ENCODE peak calls at places on chromosome 14, in ten cellular contexts. L, U, M, X, W, Q, C, B, D and O are unnamed samples.

GRCh38 chr14:54120260-54120659 is 163.6 kb upstream of the BMP4 start:
- DNase-seq in U (no peak), B (no peak), L (no peak), X (no peak), D (no peak), W (no peak), Q (no peak), M (no peak), C (no peak), O (no peak)

GRCh38 chr14:57865450-57866198 is at the start of gene SLC35F4:
- DNase-seq in C (no peak), U (no peak), Q (peak; percentile 88), D (no peak), M (no peak), W (peak; percentile 64), X (peak; percentile 82), B (no peak), L (no peak), O (no peak)

GRCh38 chr14:74670726-74671125 is 42.2 kb downstream of the AREL1 start:
- DNase-seq in B (no peak), W (no peak), X (no peak), L (no peak), Q (no peak), M (no peak), C (no peak), U (no peak), D (no peak), O (no peak)

GRCh38 chr14:34041220-34041619 is 90.3 kb upstream of the EGLN3 start:
- DNase-seq in B (no peak), X (no peak), D (no peak), C (no peak), Q (no peak), W (no peak), L (no peak), M (no peak), U (no peak), O (no peak)

GRCh38 chr14:54935958-54936357 is 33.3 kb upstream of the GCH1 start:
- DNase-seq in M (no peak), Q (no peak), X (no peak), U (no peak), D (no peak), B (no peak), C (no peak), L (no peak), W (no peak), O (no peak)

GRCh38 chr14:102363182-102363952 is 626 bp downstream of the TECPR2 start:
- DNase-seq in D (peak; percentile 32), B (peak; percentile 40), M (no peak), X (peak; percentile 2), Q (no peak), W (no peak), U (no peak), C (no peak), L (peak; percentile 39), O (no peak)

GRCh38 chr14:78967111-78967809 is 797.1 kb downstream of the NRXN3 start:
- DNase-seq in L (no peak), X (no peak), U (no peak), C (no peak), B (no peak), D (no peak), Q (no peak), M (no peak), W (no peak), O (no peak)

GRCh38 chr14:38016497-38016896 is 191.2 kb upstream of the SSTR1 start:
- DNase-seq in C (no peak), L (no peak), U (no peak), B (no peak), D (no peak), Q (no peak), X (no peak), W (no peak), M (peak; percentile 85), O (no peak)

DNA sequence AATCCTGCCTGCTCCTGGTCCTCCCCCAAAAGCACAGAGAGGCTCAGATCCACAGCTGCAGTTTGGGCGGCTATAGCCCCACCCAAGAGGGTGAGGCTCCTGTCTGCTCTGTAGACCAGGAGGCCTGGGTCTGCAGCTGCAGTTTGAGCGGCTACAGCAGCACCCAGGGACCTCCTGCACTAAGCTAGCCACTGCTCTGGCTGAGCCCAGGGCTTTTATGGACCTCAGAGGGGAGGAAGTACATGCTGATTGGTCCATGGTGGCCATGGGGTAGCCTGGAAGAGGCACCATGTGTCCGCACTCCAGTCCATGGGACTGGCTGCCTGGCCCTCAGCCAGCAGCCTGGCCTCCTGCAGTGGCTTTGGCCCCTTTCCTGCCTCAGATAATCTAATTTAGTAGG is 49.6 kb upstream of the GSC start:
- DNase-seq in D (no peak), X (no peak), U (no peak), B (no peak), L (no peak), Q (no peak), C (no peak), M (no peak), W (no peak), O (no peak)
- H3K9me3 ChIP-seq in D (no peaks in the 10 kb centered on the region), X (peaks cover 3% of the 10 kb centered on the region), U (no peaks in the 10 kb centered on the region), B (no peaks in the 10 kb centered on the region), L (no peaks in the 10 kb centered on the region), Q (no peaks in the 10 kb centered on the region), C (no peaks in the 10 kb centered on the region), M (no peaks in the 10 kb centered on the region), W (no peaks in the 10 kb centered on the region), O (no peaks in the 10 kb centered on the region)

GRCh38 chr14:100633406-100633805 is 46.2 kb upstream of the BEGAIN start:
- DNase-seq in U (no peak), X (no peak), D (no peak), W (no peak), C (no peak), M (no peak), Q (no peak), B (no peak), L (no peak), O (no peak)

GRCh38 chr14:100639280-100639679 is 52.1 kb upstream of the BEGAIN start:
- DNase-seq in D (no peak), W (no peak), C (no peak), U (no peak), Q (no peak), L (no peak), X (no peak), M (no peak), B (no peak), O (no peak)

GRCh38 chr14:100634026-100634425 is 46.8 kb upstream of the BEGAIN start:
- DNase-seq in Q (no peak), U (no peak), M (no peak), X (no peak), L (no peak), D (no peak), B (no peak), C (no peak), W (no peak), O (no peak)

GRCh38 chr14:100638211-100638855 is 51.1 kb upstream of the BEGAIN start:
- DNase-seq in D (no peak), B (no peak), X (no peak), Q (no peak), U (no peak), W (no peak), L (no peak), M (no peak), C (no peak), O (no peak)

GRCh38 chr14:100636559-100636958 is 49.3 kb upstream of the BEGAIN start:
- DNase-seq in C (no peak), D (no peak), U (no peak), W (no peak), M (no peak), B (no peak), X (no peak), Q (no peak), L (no peak), O (no peak)
- H3K4me3 ChIP-seq in C (no peak overlapping the region), D (no peak overlapping the region), U (no peak overlapping the region), W (no peak overlapping the region), M (no peak overlapping the region), B (no peak overlapping the region), X (peak overlapping the region; percentile 25), Q (no peak overlapping the region), L (no peak overlapping the region), O (no peak overlapping the region)

GRCh38 chr14:82387699-82388098 is 854.0 kb upstream of the SEL1L start:
- DNase-seq in X (no peak), W (no peak), B (no peak), L (no peak), U (no peak), Q (no peak), D (peak; percentile 13), M (no peak), C (no peak), O (no peak)

GRCh38 chr14:82388488-82388887 is 854.8 kb upstream of the SEL1L start:
- DNase-seq in D (no peak), L (no peak), Q (no peak), X (no peak), B (no peak), U (no peak), C (no peak), M (no peak), W (no peak), O (no peak)

GRCh38 chr14:82390586-82390985 is 856.9 kb upstream of the SEL1L start:
- DNase-seq in X (no peak), D (no peak), W (no peak), C (no peak), U (no peak), B (no peak), L (no peak), Q (no peak), M (no peak), O (no peak)

DNA sequence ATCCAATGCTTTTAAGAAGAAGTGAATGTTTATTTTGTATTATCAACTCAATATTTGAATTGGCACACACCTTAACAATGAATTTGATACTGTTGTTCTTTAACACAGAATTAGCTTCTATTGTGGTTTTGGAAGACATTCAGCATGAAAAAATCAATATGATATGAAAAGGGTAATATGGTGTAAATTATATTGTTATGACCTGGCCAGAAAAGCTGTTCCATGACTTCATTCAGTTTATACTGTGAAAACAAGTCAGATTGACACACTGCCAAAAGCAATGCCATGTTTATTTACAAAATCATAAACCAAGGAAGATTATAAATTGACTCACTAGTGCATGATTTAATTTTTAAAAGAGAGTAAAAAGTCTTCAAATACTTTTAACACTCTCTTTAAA is 851.4 kb upstream of the SEL1L start:
- DNase-seq in D (no peak), W (no peak), B (no peak), L (no peak), M (no peak), U (no peak), Q (no peak), C (no peak), X (no peak), O (no peak)
- H3K9me3 ChIP-seq in D (no peaks in the 10 kb centered on the region), W (no peaks in the 10 kb centered on the region), B (no peaks in the 10 kb centered on the region), L (no peaks in the 10 kb centered on the region), M (peaks cover 52% of the 10 kb centered on the region), U (peaks cover 3% of the 10 kb centered on the region), Q (no peaks in the 10 kb centered on the region), C (no peaks in the 10 kb centered on the region), X (no peaks in the 10 kb centered on the region), O (no peaks in the 10 kb centered on the region)

GRCh38 chr14:36582011-36582873 is at the start of gene NKX2-8:
- DNase-seq in U (no peak), X (no peak), B (no peak), L (no peak), W (no peak), C (no peak), Q (peak; percentile 33), M (no peak), D (no peak), O (peak; percentile 36)

GRCh38 chr14:36585100-36585499 is 2.7 kb upstream of the NKX2-8 start:
- DNase-seq in B (no peak), M (no peak), W (no peak), L (no peak), U (peak; percentile 58), Q (no peak), X (no peak), D (no peak), C (no peak), O (no peak)

GRCh38 chr14:36582874-36583241 is 444 bp upstream of the NKX2-8 start:
- DNase-seq in M (no peak), U (no peak), C (no peak), Q (no peak), L (no peak), B (no peak), W (no peak), D (no peak), X (no peak), O (no peak)

GRCh38 chr14:36584167-36584811 is 1.9 kb upstream of the NKX2-8 start:
- DNase-seq in W (no peak), C (no peak), X (no peak), D (no peak), U (no peak), L (no peak), Q (no peak), B (no peak), M (no peak), O (no peak)

DNA sequence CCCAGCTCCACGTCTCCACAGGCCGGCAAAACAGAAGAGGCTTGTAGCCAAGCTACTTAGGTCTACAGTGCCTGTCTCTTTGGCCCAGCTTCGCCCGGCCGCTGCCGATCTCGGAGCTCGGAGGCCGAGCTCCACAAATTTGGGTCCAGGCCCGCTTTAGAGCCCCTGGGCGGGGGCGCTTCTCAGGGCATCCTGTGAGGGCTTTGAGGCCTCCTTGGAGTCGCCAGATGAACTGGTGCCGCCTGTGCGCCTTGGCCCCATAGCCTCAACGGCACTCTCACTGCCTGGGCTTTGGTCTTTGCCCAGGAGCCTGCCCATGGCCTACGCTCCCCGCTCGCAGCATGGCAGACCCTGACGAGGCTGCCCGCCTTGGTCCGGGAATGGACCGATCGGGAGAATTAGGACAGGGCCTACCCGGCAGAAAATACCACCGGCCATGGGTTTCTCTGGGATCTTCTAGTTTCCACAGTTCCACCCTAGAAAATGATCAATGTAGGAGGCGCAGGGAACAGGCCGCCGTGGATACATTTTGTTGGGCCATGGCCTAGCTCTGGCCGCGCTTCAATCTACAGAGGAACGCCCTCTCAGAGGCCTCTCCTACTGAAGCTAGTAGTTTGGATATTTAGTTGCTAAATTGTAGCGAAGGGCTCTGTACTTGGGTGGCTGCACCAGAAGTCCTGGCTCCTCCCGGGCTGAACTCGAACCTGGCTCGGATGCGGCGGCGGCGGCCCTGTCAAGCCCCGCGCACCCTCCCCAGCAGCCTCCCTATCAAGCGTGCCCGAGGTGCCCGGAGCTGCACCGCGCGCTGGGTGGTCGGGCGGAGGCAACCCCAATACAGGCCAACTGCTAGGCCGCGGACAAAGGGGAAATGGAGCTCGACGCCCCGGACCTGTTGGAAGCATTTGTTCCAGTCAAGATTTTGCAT is 1.1 kb upstream of the NKX2-8 start:
- DNase-seq in Q (no peak), C (no peak), B (no peak), D (no peak), X (no peak), L (no peak), W (no peak), U (no peak), M (no peak), O (no peak)
- H3K4me3 ChIP-seq in Q (no peak overlapping the region), C (no peak overlapping the region), B (no peak overlapping the region), D (no peak overlapping the region), X (no peak overlapping the region), L (no peak overlapping the region), W (no peak overlapping the region), U (no peak overlapping the region), M (no peak overlapping the region), O (no peak overlapping the region)